ENCODE peak calls at places on chromosomes 13 and 19, in six cellular contexts. P, S, T, Y, O and G are unnamed samples.

GRCh38 chr13:46134961-46135522 is 30.2 kb upstream of the CPB2 start:
- DNase-seq in Y (no peak), S (no peak), P (no peak), O (no peak), T (no peak), G (no peak)

GRCh38 chr19:39109641-39110040 is 15.9 kb upstream of the PAK4 start:
- DNase-seq in Y (no peak), S (no peak), T (no peak), O (no peak), P (no peak), G (no peak)

GRCh38 chr19:32373614-32374295 is 28.3 kb downstream of the ZNF507 start:
- DNase-seq in O (peak; percentile 97), T (peak; percentile 96), S (no peak), P (no peak), Y (no peak), G (no peak)

GRCh38 chr19:28472843-28473242 is 740.1 kb downstream of the UQCRFS1 start:
- DNase-seq in Y (no peak), S (no peak), O (no peak), T (no peak), P (no peak), G (no peak)

GRCh38 chr19:29928831-29929230 is 13.2 kb upstream of the URI1 start:
- DNase-seq in P (no peak), T (no peak), Y (no peak), S (peak; percentile 72), O (no peak), G (no peak)

GRCh38 chr19:53594811-53595509 is 36.8 kb upstream of the DPRX start:
- DNase-seq in O (no peak), S (no peak), P (no peak), T (no peak), Y (no peak), G (no peak)

GRCh38 chr19:16861875-16862274 is 26.9 kb upstream of the F2RL3 start:
- DNase-seq in O (no peak), P (no peak), S (no peak), Y (no peak), T (no peak), G (no peak)

GRCh38 chr19:48403606-48404005 is 10.1 kb downstream of the GRIN2D start:
- DNase-seq in T (peak; percentile 46), O (peak; percentile 57), Y (peak; percentile 46), S (no peak), P (no peak), G (peak; percentile 30)

GRCh38 chr19:46265217-46265828 is 31.5 kb upstream of the HIF3A start:
- DNase-seq in P (no peak), O (peak; percentile 69), Y (peak; percentile 83), T (peak; percentile 60), S (peak; percentile 33), G (peak; percentile 68)